ENCODE peak calls at places on chromosomes 4 and X, in ten cellular contexts. D is Caco-2, M is fibroblast of mammary gland, S is stomach, B is cardiac muscle cell, E is colonic mucosa, G is brain microvascular endothelial cell, K is omental fat pad, H is left lung, X is PC-3. A is an unnamed sample.

GRCh38 chrX:1743105-1743504 is 128.2 kb downstream of the ASMT start:
- DNase-seq in D (no peak), M (no peak), S (no peak), B (no peak), E (no peak), G (no peak), K (no peak), H (no peak), X (no peak), A (no peak)

GRCh38 chr4:181674315-181674714 is 568.9 kb upstream of the TENM3 start:
- DNase-seq in D (no peak), M (peak), S (no peak), B (peak), E (no peak), G (no peak), K (no peak), H (no peak), X (no peak), A (no peak)

GRCh38 chr4:140906984-140907962 is 151.1 kb upstream of the TBC1D9 start:
- DNase-seq in D (no peak), M (no peak), S (no peak), B (no peak), E (no peak), G (no peak), K (no peak), H (no peak), X (no peak), A (no peak)

GRCh38 chrX:153499876-153500275 is 5.1 kb downstream of the BGN start:
- DNase-seq in D (no peak), M (no peak), S (no peak), B (no peak), E (no peak), G (no peak), K (no peak), H (no peak), X (no peak), A (no peak)

GRCh38 chr4:19776929-19777328 is 474.8 kb upstream of the SLIT2 start:
- DNase-seq in D (no peak), M (peak), S (no peak), B (peak), E (no peak), G (no peak), K (no peak), H (no peak), X (peak), A (no peak)

GRCh38 chr4:156956947-156957346 is 14.7 kb downstream of the PDGFC start:
- DNase-seq in D (no peak), M (no peak), S (no peak), B (no peak), E (no peak), G (no peak), K (no peak), H (no peak), X (no peak), A (no peak)

GRCh38 chr4:102438873-102439614 is 62.1 kb upstream of the NFKB1 start:
- DNase-seq in D (no peak), M (peak), S (no peak), B (peak), E (peak), G (peak), K (no peak), H (no peak), X (peak), A (no peak)

GRCh38 chrX:122913134-122913533 is 270.9 kb upstream of the GRIA3 start:
- DNase-seq in D (no peak), M (no peak), S (no peak), B (no peak), E (no peak), G (no peak), K (no peak), H (no peak), X (no peak), A (no peak)

GRCh38 chr4:83819582-83819981 is 283.7 kb downstream of the GPAT3 start:
- DNase-seq in D (no peak), M (no peak), S (no peak), B (no peak), E (no peak), G (no peak), K (no peak), H (no peak), X (no peak), A (no peak)

GRCh38 chrX:83336464-83336863 is 171.6 kb upstream of the POU3F4 start:
- DNase-seq in D (no peak), M (no peak), S (no peak), B (no peak), E (no peak), G (no peak), K (no peak), H (no peak), X (no peak), A (no peak)

GRCh38 chr4:183097251-183098079 is 1.6 kb upstream of the WWC2 start:
- DNase-seq in D (no peak), M (peak), S (no peak), B (peak), E (peak), G (no peak), K (no peak), H (peak), X (no peak), A (no peak)

GRCh38 chr4:121307441-121308327 is 73.1 kb downstream of the QRFPR start:
- DNase-seq in D (peak), M (peak), S (no peak), B (peak), E (peak), G (peak), K (no peak), H (no peak), X (peak), A (no peak)

GRCh38 chr4:69377562-69377961 is 97.3 kb downstream of the UGT2B28 start:
- DNase-seq in D (no peak), M (no peak), S (no peak), B (no peak), E (no peak), G (no peak), K (no peak), H (peak), X (no peak), A (no peak)

GRCh38 chr4:186341655-186342054 is 75.7 kb downstream of the F11 start:
- DNase-seq in D (no peak), M (no peak), S (no peak), B (no peak), E (no peak), G (no peak), K (no peak), H (no peak), X (no peak), A (no peak)

GRCh38 chr4:52983563-52984303 is 121.6 kb downstream of the RASL11B start:
- DNase-seq in D (peak), M (peak), S (no peak), B (peak), E (peak), G (peak), K (no peak), H (no peak), X (peak), A (no peak)

GRCh38 chr4:155571184-155571944 is 95.3 kb upstream of the GUCY1A1 start:
- DNase-seq in D (no peak), M (no peak), S (no peak), B (peak), E (no peak), G (no peak), K (no peak), H (no peak), X (no peak), A (no peak)

GRCh38 chrX:9542106-9542764 is 77.4 kb downstream of the TBL1X start:
- DNase-seq in D (no peak), M (no peak), S (no peak), B (no peak), E (no peak), G (no peak), K (no peak), H (no peak), X (no peak), A (no peak)

GRCh38 chr4:186719925-186720694 is 3.5 kb downstream of the FAT1 start:
- DNase-seq in D (peak), M (peak), S (no peak), B (peak), E (no peak), G (peak), K (no peak), H (no peak), X (peak), A (no peak)

GRCh38 chr4:1210241-1210841 is 38.0 kb upstream of the SPON2 start:
- DNase-seq in D (no peak), M (no peak), S (no peak), B (no peak), E (no peak), G (no peak), K (no peak), H (peak), X (no peak), A (no peak)

GRCh38 chr4:40887690-40888089 is 137.9 kb downstream of the NSUN7 start:
- DNase-seq in D (no peak), M (peak), S (no peak), B (peak), E (no peak), G (peak), K (no peak), H (no peak), X (no peak), A (no peak)

GRCh38 chr4:4704267-4704666 is 155.2 kb upstream of the MSX1 start:
- DNase-seq in D (no peak), M (peak), S (no peak), B (peak), E (no peak), G (no peak), K (no peak), H (no peak), X (no peak), A (no peak)

GRCh38 chrX:13194291-13195103 is 125.4 kb downstream of the ATXN3L start:
- DNase-seq in D (no peak), M (no peak), S (no peak), B (no peak), E (no peak), G (no peak), K (no peak), H (no peak), X (peak), A (peak)

GRCh38 chrX:129738466-129739308 is at the start of gene XPNPEP2:
- DNase-seq in D (no peak), M (peak), S (no peak), B (peak), E (peak), G (no peak), K (no peak), H (no peak), X (no peak), A (no peak)

GRCh38 chrX:41689711-41690110 is 938 bp downstream of the GPR34 start:
- DNase-seq in D (no peak), M (peak), S (no peak), B (peak), E (no peak), G (no peak), K (no peak), H (no peak), X (no peak), A (no peak)
- TF ChIP-seq CTCF in D (no peak), M (no peak), S (no peak), B (no peak), E (no peak), G (no peak), K (no peak), H (no peak), X (no peak), A (no peak)

GRCh38 chrX:130975947-130976346 is 72.9 kb upstream of the ENOX2 start:
- DNase-seq in D (peak), M (peak), S (no peak), B (peak), E (peak), G (peak), K (no peak), H (no peak), X (peak), A (no peak)
- TF ChIP-seq CTCF in D (no peak), M (peak), S (peak), B (peak), E (peak), G (peak), K (no peak), H (peak), X (peak), A (peak)

GRCh38 chrX:108138814-108139213 is 47.2 kb downstream of the ATG4A start:
- DNase-seq in D (no peak), M (no peak), S (no peak), B (no peak), E (no peak), G (no peak), K (no peak), H (no peak), X (no peak), A (no peak)

GRCh38 chrX:108132034-108132433 is 40.5 kb downstream of the ATG4A start:
- DNase-seq in D (no peak), M (no peak), S (no peak), B (no peak), E (no peak), G (no peak), K (no peak), H (no peak), X (no peak), A (no peak)

GRCh38 chrX:108131471-108131870 is 39.9 kb downstream of the ATG4A start:
- DNase-seq in D (no peak), M (no peak), S (no peak), B (peak), E (no peak), G (peak), K (no peak), H (no peak), X (peak), A (no peak)

GRCh38 chrX:108130889-108131288 is 39.3 kb downstream of the ATG4A start:
- DNase-seq in D (no peak), M (no peak), S (no peak), B (no peak), E (no peak), G (no peak), K (no peak), H (no peak), X (no peak), A (no peak)

DNA sequence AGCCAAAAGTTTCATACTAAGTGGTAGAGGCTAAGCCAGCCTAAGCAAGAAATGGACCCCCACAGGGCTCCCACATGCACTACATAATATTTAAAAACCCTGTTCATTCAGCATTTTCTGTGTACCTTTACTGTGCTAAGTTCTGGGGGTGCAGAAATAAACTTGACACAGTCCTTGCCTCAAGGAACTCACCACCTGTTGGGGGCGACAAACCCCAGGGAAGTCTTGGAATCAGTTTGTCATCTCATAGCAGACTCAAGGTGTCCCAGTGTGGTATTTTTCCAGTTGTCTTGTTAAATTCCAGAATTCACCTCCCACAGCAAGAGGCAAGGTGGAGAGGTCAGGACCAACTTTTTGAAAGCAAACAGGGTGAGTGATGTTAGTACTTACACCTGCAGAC is 43.1 kb downstream of the ATG4A start:
- DNase-seq in D (no peak), M (no peak), S (no peak), B (no peak), E (no peak), G (no peak), K (no peak), H (no peak), X (no peak), A (no peak)
- TF ChIP-seq CTCF in D (no peak), M (peak), S (no peak), B (no peak), E (no peak), G (no peak), K (no peak), H (no peak), X (peak), A (no peak)

GRCh38 chr4:94342713-94343112 is at the start of gene HPGDS:
- DNase-seq in D (no peak), M (no peak), S (no peak), B (no peak), E (no peak), G (no peak), K (no peak), H (no peak), X (no peak), A (no peak)

GRCh38 chr4:94345267-94345666 is 2.6 kb upstream of the HPGDS start:
- DNase-seq in D (no peak), M (no peak), S (no peak), B (no peak), E (no peak), G (no peak), K (no peak), H (no peak), X (no peak), A (no peak)

GRCh38 chr4:94341468-94341867 is 1.2 kb downstream of the HPGDS start:
- DNase-seq in D (no peak), M (no peak), S (no peak), B (peak), E (no peak), G (no peak), K (no peak), H (no peak), X (no peak), A (no peak)

GRCh38 chr4:94345984-94346383 is 3.3 kb upstream of the HPGDS start:
- DNase-seq in D (no peak), M (no peak), S (no peak), B (no peak), E (no peak), G (no peak), K (no peak), H (no peak), X (no peak), A (no peak)

DNA sequence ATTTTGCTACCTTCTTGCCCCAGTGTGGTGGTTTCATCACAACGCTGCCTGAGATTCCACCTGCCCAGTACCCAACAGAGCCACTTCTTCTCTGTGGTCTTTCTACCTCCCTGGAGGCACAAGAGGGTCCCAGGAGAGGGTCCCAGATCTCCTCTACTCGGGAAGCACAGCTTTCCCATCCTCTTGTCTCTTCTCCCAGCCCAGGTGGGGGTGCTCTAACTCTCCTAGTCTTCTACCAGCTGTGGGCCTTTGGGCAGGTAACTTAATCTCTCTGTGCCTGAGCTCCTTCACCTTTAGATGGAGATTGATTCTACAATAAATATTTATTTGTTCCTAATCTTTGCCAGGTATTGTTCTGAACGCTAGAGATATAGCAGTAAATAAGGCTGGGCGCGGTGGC is 1.8 kb upstream of the HPGDS start:
- DNase-seq in D (no peak), M (no peak), S (no peak), B (no peak), E (no peak), G (no peak), K (no peak), H (no peak), X (no peak), A (no peak)
- TF ChIP-seq CTCF in D (no peak), M (no peak), S (no peak), B (no peak), E (no peak), G (no peak), K (no peak), H (no peak), X (peak), A (no peak)

GRCh38 chrX:131728295-131729145 is 184.6 kb downstream of the OR13H1 start:
- DNase-seq in D (no peak), M (peak), S (peak), B (no peak), E (peak), G (peak), K (peak), H (no peak), X (no peak), A (no peak)
- TF ChIP-seq CTCF in D (no peak), M (peak), S (no peak), B (no peak), E (peak), G (peak), K (no peak), H (no peak), X (no peak), A (peak)

DNA sequence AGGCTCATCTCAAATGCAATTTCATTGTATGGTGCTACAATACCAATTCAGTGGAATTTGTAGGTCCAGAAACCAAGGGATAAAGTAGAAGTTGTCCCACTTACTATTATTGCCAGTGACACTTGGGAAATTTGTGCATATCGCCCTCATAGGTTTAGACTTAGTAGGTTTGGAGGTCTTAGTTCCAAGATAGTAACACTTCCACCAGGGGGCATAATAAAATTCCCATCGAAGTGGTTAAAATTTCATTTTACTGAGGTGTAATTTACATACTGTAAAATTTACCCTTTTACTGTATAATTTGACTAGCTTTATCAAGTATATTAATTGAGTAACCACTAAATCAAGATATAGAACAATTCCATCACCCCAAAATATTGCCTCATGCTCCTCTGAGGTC is 174.6 kb downstream of the INPP4B start:
- DNase-seq in D (no peak), M (no peak), S (no peak), B (peak), E (no peak), G (no peak), K (no peak), H (no peak), X (peak), A (no peak)
- TF ChIP-seq CTCF in D (no peak), M (peak), S (no peak), B (peak), E (no peak), G (peak), K (no peak), H (no peak), X (peak), A (no peak)

A was measured in pancreas.